ENCODE peak calls at places on chromosomes 5 and 9, in nine cellular contexts. H, D, X, V, S, C, U, W and M are unnamed samples.

GRCh38 chr9:107260437-107261081 is 22.5 kb upstream of the RAD23B start:
- DNase-seq in D (no peak), W (no peak), U (peak), H (no peak), C (no peak), V (no peak), X (peak), S (no peak), M (no peak)

GRCh38 chr5:142426129-142426641 is 101.4 kb upstream of the SPRY4 start:
- DNase-seq in C (no peak), S (no peak), V (peak), H (peak), X (no peak), U (no peak), D (peak), W (no peak), M (peak)

GRCh38 chr9:114271556-114272510 is 51.1 kb upstream of the ORM1 start:
- DNase-seq in W (no peak), X (no peak), C (no peak), H (peak), U (peak), V (no peak), D (no peak), S (peak), M (peak)

GRCh38 chr9:137437691-137438590 is 3.2 kb downstream of the ENTPD8 start:
- DNase-seq in U (no peak), W (no peak), X (peak), V (no peak), C (no peak), S (no peak), D (no peak), H (no peak), M (no peak)

GRCh38 chr9:88388203-88388885 is at the start of gene SPIN1:
- DNase-seq in C (no peak), W (peak), S (peak), V (peak), H (peak), U (peak), D (peak), X (peak), M (peak)

GRCh38 chr9:86282979-86283535 is 719 bp upstream of the ISCA1 start:
- DNase-seq in V (no peak), D (no peak), H (peak), S (no peak), W (no peak), C (no peak), X (no peak), U (no peak), M (no peak)

GRCh38 chr5:68245325-68245724 is 29.8 kb downstream of the PIK3R1 start:
- DNase-seq in U (no peak), H (no peak), V (no peak), D (no peak), W (no peak), S (no peak), X (no peak), C (no peak), M (no peak)

GRCh38 chr5:124289122-124289521 is 457.3 kb downstream of the ZNF608 start:
- DNase-seq in H (no peak), X (no peak), U (no peak), S (peak), W (no peak), V (no peak), D (no peak), C (no peak), M (no peak)

GRCh38 chr5:134438641-134439621 is 27.2 kb upstream of the CDKN2AIPNL start:
- DNase-seq in S (peak), X (no peak), C (no peak), H (peak), V (no peak), D (no peak), U (no peak), W (no peak), M (peak)

GRCh38 chr9:12415361-12415760 is 277.8 kb upstream of the TYRP1 start:
- DNase-seq in X (no peak), V (no peak), C (no peak), U (no peak), W (no peak), S (no peak), H (no peak), D (no peak), M (no peak)

GRCh38 chr5:157603333-157604190 is 28.0 kb upstream of the ADAM19 start:
- DNase-seq in U (peak), V (peak), S (no peak), D (peak), W (no peak), C (peak), H (no peak), X (no peak), M (no peak)

GRCh38 chr5:10624244-10624643 is 60.4 kb downstream of the ANKRD33B start:
- DNase-seq in X (no peak), S (no peak), H (no peak), C (no peak), V (no peak), D (no peak), W (no peak), U (no peak), M (no peak)

GRCh38 chr5:147310059-147310704 is 75.4 kb downstream of the STK32A start:
- DNase-seq in C (peak), H (peak), W (no peak), S (peak), V (no peak), X (no peak), U (no peak), D (no peak), M (peak)

GRCh38 chr5:9927521-9927997 is 297.4 kb upstream of the TAS2R1 start:
- DNase-seq in W (no peak), S (no peak), D (no peak), U (no peak), V (no peak), C (no peak), H (peak), X (no peak), M (no peak)

GRCh38 chr9:5735072-5735471 is 97.8 kb downstream of the ERMP1 start:
- DNase-seq in U (no peak), H (no peak), V (no peak), S (no peak), C (no peak), D (no peak), W (no peak), X (no peak), M (no peak)

GRCh38 chr5:53442946-53443345 is 37.5 kb upstream of the FST start:
- DNase-seq in U (no peak), C (no peak), W (no peak), V (no peak), H (no peak), S (no peak), X (no peak), D (no peak), M (no peak)

GRCh38 chr5:997711-998110 is 10.9 kb upstream of the NKD2 start:
- DNase-seq in V (no peak), S (peak), H (no peak), X (no peak), D (no peak), U (no peak), W (no peak), C (no peak), M (peak)

GRCh38 chr9:125240649-125240999 is 519 bp downstream of the HSPA5 start:
- DNase-seq in V (peak), C (no peak), S (peak), X (peak), U (peak), H (peak), D (peak), W (no peak), M (no peak)

GRCh38 chr5:174454464-174454863 is 269.9 kb upstream of the MSX2 start:
- DNase-seq in S (no peak), X (no peak), D (no peak), H (no peak), C (no peak), U (no peak), V (no peak), W (no peak), M (no peak)

GRCh38 chr9:137723396-137724113 is 104.8 kb downstream of the EHMT1 start:
- DNase-seq in S (no peak), H (no peak), V (no peak), D (no peak), X (no peak), C (no peak), U (no peak), W (no peak), M (no peak)

GRCh38 chr9:123353041-123353440 is 3.0 kb upstream of the CRB2 start:
- DNase-seq in X (no peak), D (no peak), V (no peak), W (no peak), H (no peak), U (no peak), C (no peak), S (no peak), M (no peak)

GRCh38 chr5:126464959-126465358 is 41.8 kb downstream of the GRAMD2B start:
- DNase-seq in D (no peak), S (peak), C (no peak), H (no peak), X (no peak), V (no peak), U (no peak), W (no peak), M (no peak)

GRCh38 chr9:78278177-78278777 is 18.6 kb upstream of the PSAT1 start:
- DNase-seq in W (no peak), X (no peak), V (no peak), H (no peak), D (no peak), C (no peak), U (no peak), S (no peak), M (no peak)

GRCh38 chr5:127942246-127943060 is 141.1 kb upstream of the SLC12A2 start:
- DNase-seq in V (no peak), H (no peak), U (no peak), D (no peak), X (no peak), W (no peak), S (no peak), C (no peak), M (no peak)

GRCh38 chr5:91357012-91357634 is 26.0 kb downstream of the ARRDC3 start:
- DNase-seq in C (no peak), D (no peak), U (no peak), H (peak), V (no peak), X (no peak), S (peak), W (no peak), M (no peak)

GRCh38 chr9:75615284-75615683 is 275.2 kb upstream of the PCSK5 start:
- DNase-seq in D (no peak), H (peak), S (no peak), W (no peak), U (peak), C (no peak), V (no peak), X (no peak), M (no peak)